ENCODE peak calls at places on chromosome X, in four cellular contexts. Q, P, N and F are unnamed samples.

GRCh38 chrX:18833071-18833731 is 125.8 kb downstream of the PPEF1 start:
- DNase-seq in Q (no peak), P (peak; percentile 59), N (no peak), F (no peak)

GRCh38 chrX:85992811-85993229 is 54.5 kb downstream of the CHM start:
- DNase-seq in Q (no peak), P (no peak), N (no peak), F (peak; percentile 7)

GRCh38 chrX:27309406-27309805 is 153.7 kb downstream of the PPP4R3C start:
- DNase-seq in Q (no peak), P (no peak), N (no peak), F (no peak)

GRCh38 chrX:119427024-119427794 is 28.1 kb downstream of the SLC25A43 start:
- DNase-seq in Q (peak; percentile 55), P (no peak), N (no peak), F (no peak)

GRCh38 chrX:152903589-152903988 is 5.7 kb downstream of the ZNF185 start:
- DNase-seq in Q (no peak), P (no peak), N (no peak), F (no peak)

GRCh38 chrX:41178201-41178600 is 93.0 kb downstream of the USP9X start:
- DNase-seq in Q (no peak), P (no peak), N (no peak), F (no peak)

GRCh38 chrX:133258481-133258880 is 40.3 kb upstream of the TFDP3 start:
- DNase-seq in Q (no peak), P (no peak), N (no peak), F (no peak)

GRCh38 chrX:52355108-52355507 is 13.7 kb upstream of the XAGE2 start:
- DNase-seq in Q (no peak), P (no peak), N (no peak), F (no peak)

GRCh38 chrX:63754141-63754859 is 30.7 kb downstream of the ARHGEF9 start:
- DNase-seq in Q (no peak), P (no peak), N (no peak), F (no peak)

GRCh38 chrX:129472116-129472515 is 51.2 kb downstream of the SMARCA1 start:
- DNase-seq in Q (no peak), P (no peak), N (no peak), F (no peak)

GRCh38 chrX:120446503-120446902 is 22.6 kb downstream of the LAMP2 start:
- DNase-seq in Q (no peak), P (no peak), N (no peak), F (no peak)

GRCh38 chrX:52509916-52510315 is 6.9 kb downstream of the XAGE1B start:
- DNase-seq in Q (no peak), P (no peak), N (no peak), F (no peak)

GRCh38 chrX:111445485-111445884 is 33.5 kb upstream of the DCX start:
- DNase-seq in Q (peak; percentile 18), P (peak; percentile 16), N (no peak), F (peak; percentile 15)

GRCh38 chrX:22063284-22063683 is 31.2 kb downstream of the PHEX start:
- DNase-seq in Q (no peak), P (no peak), N (no peak), F (no peak)

GRCh38 chrX:104419211-104419610 is 146.8 kb upstream of the IL1RAPL2 start:
- DNase-seq in Q (no peak), P (no peak), N (no peak), F (no peak)

GRCh38 chrX:11382935-11383334 is 89.7 kb downstream of the AMELX start:
- DNase-seq in Q (no peak), P (no peak), N (no peak), F (no peak)

GRCh38 chrX:63657821-63658220 is 127.2 kb downstream of the ARHGEF9 start:
- DNase-seq in Q (no peak), P (no peak), N (peak; percentile 0), F (peak; percentile 0)

GRCh38 chrX:29617725-29618124 is 597.6 kb upstream of the MAGEB2 start:
- DNase-seq in Q (no peak), P (no peak), N (no peak), F (no peak)

GRCh38 chrX:87728024-87728423 is 210.4 kb downstream of the KLHL4 start:
- DNase-seq in Q (peak; percentile 3), P (no peak), N (no peak), F (no peak)

GRCh38 chrX:79325263-79325958 is 41.7 kb downstream of the ITM2A start:
- DNase-seq in Q (no peak), P (no peak), N (no peak), F (no peak)

GRCh38 chrX:17597836-17598434 is 139.4 kb upstream of the SCML1 start:
- DNase-seq in Q (no peak), P (peak; percentile 17), N (no peak), F (no peak)

GRCh38 chrX:43973249-43973672 is at the start of gene NDP:
- DNase-seq in Q (no peak), P (peak; percentile 32), N (no peak), F (no peak)

GRCh38 chrX:52346462-52347165 is 22.2 kb upstream of the XAGE2 start:
- DNase-seq in Q (no peak), P (no peak), N (no peak), F (peak; percentile 43)

GRCh38 chrX:38260231-38260630 is 39.6 kb upstream of the SRPX start:
- DNase-seq in Q (peak; percentile 6), P (peak; percentile 44), N (no peak), F (peak; percentile 23)

GRCh38 chrX:5586726-5587125 is 641.9 kb downstream of the NLGN4X start:
- DNase-seq in Q (no peak), P (no peak), N (no peak), F (no peak)

GRCh38 chrX:56793112-56793430 is 64.0 kb downstream of the NBDY start:
- DNase-seq in Q (no peak), P (no peak), N (no peak), F (no peak)

GRCh38 chrX:123924181-123924580 is 37.3 kb upstream of the STAG2 start:
- DNase-seq in Q (no peak), P (no peak), N (no peak), F (no peak)

GRCh38 chrX:140744085-140744484 is 34.5 kb downstream of the LINC00632 start:
- DNase-seq in Q (no peak), P (no peak), N (no peak), F (no peak)

GRCh38 chrX:87397103-87397886 is 120.3 kb upstream of the KLHL4 start:
- DNase-seq in Q (no peak), P (no peak), N (no peak), F (no peak)

GRCh38 chrX:23554304-23554703 is 113.0 kb upstream of the PRDX4 start:
- DNase-seq in Q (no peak), P (peak; percentile 10), N (no peak), F (peak; percentile 22)

GRCh38 chrX:24553016-24553415 is 87.9 kb downstream of the PDK3 start:
- DNase-seq in Q (no peak), P (no peak), N (no peak), F (no peak)

GRCh38 chrX:17374619-17375360 is at the start of gene NHS:
- DNase-seq in Q (peak; percentile 28), P (peak; percentile 88), N (peak; percentile 43), F (peak; percentile 61)

GRCh38 chrX:25020391-25021131 is 4.8 kb upstream of the ARX start:
- DNase-seq in Q (peak; percentile 76), P (peak; percentile 88), N (no peak), F (no peak)

GRCh38 chrX:122546269-122546668 is 637.8 kb upstream of the GRIA3 start:
- DNase-seq in Q (no peak), P (no peak), N (no peak), F (no peak)

GRCh38 chrX:76617020-76617419 is 189.5 kb downstream of the MAGEE1 start:
- DNase-seq in Q (no peak), P (no peak), N (no peak), F (no peak)

GRCh38 chrX:30657542-30658238 is 4.5 kb downstream of the GK start:
- DNase-seq in Q (no peak), P (no peak), N (no peak), F (no peak)

GRCh38 chrX:140912606-140913005 is 89.8 kb upstream of the SPANXB1 start:
- DNase-seq in Q (no peak), P (no peak), N (no peak), F (no peak)

GRCh38 chrX:43716144-43716543 is 60.0 kb downstream of the MAOA start:
- DNase-seq in Q (no peak), P (no peak), N (no peak), F (no peak)

GRCh38 chrX:147912093-147912801 is 528 bp downstream of the FMR1 start:
- DNase-seq in Q (peak; percentile 12), P (peak; percentile 44), N (no peak), F (no peak)

GRCh38 chrX:7891928-7892327 is 35.3 kb downstream of the PNPLA4 start:
- DNase-seq in Q (no peak), P (peak; percentile 12), N (no peak), F (no peak)

DNA sequence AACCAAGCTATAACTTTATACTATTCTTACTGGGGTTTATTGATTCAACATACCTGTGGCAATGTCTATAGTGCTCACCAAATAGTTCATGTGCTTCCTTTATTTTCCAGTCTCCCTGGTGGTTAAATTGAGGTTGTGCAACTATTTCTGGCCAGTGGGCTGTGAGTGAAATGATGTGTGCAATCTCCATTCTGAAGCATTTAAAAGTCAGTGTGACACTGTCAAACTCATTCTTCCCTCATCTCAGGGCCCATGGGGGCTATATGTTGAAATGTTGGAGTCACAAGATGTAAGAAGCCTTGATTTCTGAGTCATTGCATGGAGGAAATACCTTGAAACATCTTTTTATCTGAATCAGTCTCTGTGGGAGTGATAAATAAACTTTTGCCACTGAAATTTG is 414.3 kb upstream of the RPS6KA3 start:
- DNase-seq in Q (no peak), P (no peak), N (no peak), F (no peak)
- TF ChIP-seq YY1 in Q (no peak), P (no peak), N (no peak), F (no peak)

GRCh38 chrX:629230-630006 is 1.2 kb upstream of the SHOX start:
- DNase-seq in Q (no peak), P (no peak), N (no peak), F (no peak)

GRCh38 chrX:627510-627964 is 3.1 kb upstream of the SHOX start:
- DNase-seq in Q (no peak), P (no peak), N (no peak), F (no peak)

GRCh38 chrX:626745-627509 is 3.7 kb upstream of the SHOX start:
- DNase-seq in Q (no peak), P (no peak), N (no peak), F (no peak)

GRCh38 chrX:630007-630921 is at the start of gene SHOX:
- DNase-seq in Q (no peak), P (no peak), N (no peak), F (no peak)

GRCh38 chrX:627995-628394 is 2.6 kb upstream of the SHOX start:
- DNase-seq in Q (no peak), P (no peak), N (no peak), F (no peak)
- TF ChIP-seq RAD21 in Q (no peak), P (no peak), N (no peak), F (no peak)

GRCh38 chrX:28586291-28586690 is 955 bp upstream of the IL1RAPL1 start:
- DNase-seq in Q (no peak), P (no peak), N (no peak), F (no peak)

GRCh38 chrX:28585767-28586166 is 1.5 kb upstream of the IL1RAPL1 start:
- DNase-seq in Q (no peak), P (no peak), N (no peak), F (no peak)

GRCh38 chrX:28584025-28584424 is 3.2 kb upstream of the IL1RAPL1 start:
- DNase-seq in Q (peak; percentile 5), P (no peak), N (no peak), F (no peak)

GRCh38 chrX:28589048-28589447 is 1.8 kb downstream of the IL1RAPL1 start:
- DNase-seq in Q (no peak), P (no peak), N (no peak), F (no peak)

GRCh38 chrX:28586891-28587635 is at the start of gene IL1RAPL1:
- DNase-seq in Q (no peak), P (no peak), N (no peak), F (no peak)
- TF ChIP-seq YY1 in Q (no peak), P (no peak), N (no peak), F (no peak)

GRCh38 chrX:50180073-50180940 is 20.5 kb downstream of the AKAP4 start:
- DNase-seq in Q (peak; percentile 62), P (no peak), N (no peak), F (no peak)
- TF ChIP-seq RAD21 in Q (no peak), P (no peak), N (no peak), F (no peak)